ENCODE peak calls at places on chromosomes 4 and X, in ten cellular contexts. O is AG09309; G is left ventricle myocardium superior; X is stimulated activated CD4-positive, alpha-beta T cell treated with anti-CD3 and anti-CD28 coated beads, Interleukin-2, amount 100 ng/mL, for 48 hours; F is AG09319; B is MCF 10A; W is spleen; R is EL; Q is lower leg skin; C is H54. M is an unnamed sample.

GRCh38 chr4:2194556-2194955 is 47.4 kb downstream of the HAUS3 start:
- DNase-seq in O (no peak), G (no peak), X (no peak), F (no peak), B (no peak), W (no peak), R (no peak), Q (no peak), C (no peak), M (no peak)

GRCh38 chr4:95529941-95530340 is 18.8 kb downstream of the UNC5C start:
- DNase-seq in O (no peak), G (no peak), X (no peak), F (no peak), B (no peak), W (no peak), R (no peak), Q (no peak), C (no peak), M (no peak)

GRCh38 chr4:182434720-182435119 is 191.5 kb downstream of the TENM3 start:
- DNase-seq in O (no peak), G (no peak), X (no peak), F (no peak), B (no peak), W (no peak), R (no peak), Q (no peak), C (no peak), M (no peak)

GRCh38 chr4:38387819-38388218 is 276.2 kb upstream of the KLF3 start:
- DNase-seq in O (no peak), G (no peak), X (no peak), F (no peak), B (no peak), W (no peak), R (no peak), Q (no peak), C (no peak), M (no peak)

GRCh38 chr4:186765673-186766546 is 42.3 kb upstream of the FAT1 start:
- DNase-seq in O (no peak), G (no peak), X (no peak), F (no peak), B (peak; percentile 56), W (no peak), R (no peak), Q (no peak), C (no peak), M (no peak)

GRCh38 chr4:95183656-95184408 is 364.9 kb downstream of the UNC5C start:
- DNase-seq in O (no peak), G (no peak), X (no peak), F (no peak), B (no peak), W (no peak), R (no peak), Q (no peak), C (no peak), M (no peak)

GRCh38 chr4:151481813-151482212 is 72.8 kb downstream of the FHIP1A start:
- DNase-seq in O (no peak), G (no peak), X (no peak), F (no peak), B (no peak), W (no peak), R (no peak), Q (no peak), C (no peak), M (no peak)

GRCh38 chrX:107826286-107827136 is 845 bp downstream of the MID2 start:
- DNase-seq in O (no peak), G (peak; percentile 54), X (peak; percentile 21), F (no peak), B (peak; percentile 35), W (peak; percentile 79), R (peak; percentile 46), Q (no peak), C (peak; percentile 21), M (peak; percentile 63)

GRCh38 chr4:3285558-3286334 is 7.1 kb upstream of the RGS12 start:
- DNase-seq in O (peak; percentile 49), G (no peak), X (no peak), F (peak; percentile 54), B (peak; percentile 74), W (peak; percentile 85), R (peak; percentile 75), Q (no peak), C (no peak), M (peak; percentile 69)

GRCh38 chr4:175946472-175947116 is 119.0 kb upstream of the WDR17 start:
- DNase-seq in O (no peak), G (no peak), X (no peak), F (no peak), B (no peak), W (peak; percentile 71), R (no peak), Q (no peak), C (no peak), M (no peak)

GRCh38 chr4:118682928-118683327 is 2.3 kb upstream of the METTL14 start:
- DNase-seq in O (peak; percentile 7), G (no peak), X (no peak), F (no peak), B (peak; percentile 39), W (no peak), R (peak; percentile 52), Q (no peak), C (no peak), M (no peak)